ENCODE peak calls at places on chromosomes 1 and 21, in five cellular contexts. I is PC-3, V is GM23248, D is neural progenitor cell, B is HCT116. J is an unnamed sample.

GRCh38 chr1:53365405-53366063 is 37.7 kb upstream of the LRP8 start:
- DNase-seq in I (no peak), V (no peak), D (no peak), B (no peak), J (no peak)

GRCh38 chr1:192544983-192545393 is 30.6 kb upstream of the RGS1 start:
- DNase-seq in I (peak; percentile 39), V (peak; percentile 64), D (no peak), B (no peak), J (peak; percentile 94)

GRCh38 chr21:33229776-33230517 is at the start of gene IFNAR2:
- DNase-seq in I (peak; percentile 67), V (peak; percentile 83), D (peak; percentile 91), B (peak; percentile 18), J (peak; percentile 84)

GRCh38 chr1:192730206-192730605 is 78.6 kb upstream of the RGS2 start:
- DNase-seq in I (no peak), V (no peak), D (no peak), B (no peak), J (no peak)

GRCh38 chr1:230542054-230542453 is 100.2 kb upstream of the COG2 start:
- DNase-seq in I (peak; percentile 91), V (peak; percentile 26), D (no peak), B (no peak), J (no peak)

GRCh38 chr1:151342562-151342961 is 4.5 kb downstream of the RFX5 start:
- DNase-seq in I (no peak), V (no peak), D (no peak), B (no peak), J (no peak)

GRCh38 chr21:42097860-42098259 is 26.7 kb downstream of the UMODL1 start:
- DNase-seq in I (peak; percentile 96), V (peak; percentile 99), D (no peak), B (peak; percentile 66), J (no peak)

GRCh38 chr1:112877741-112878140 is 78.3 kb downstream of the SLC16A1 start:
- DNase-seq in I (peak; percentile 20), V (peak; percentile 11), D (peak; percentile 51), B (no peak), J (no peak)

GRCh38 chr1:91697322-91698260 is 188.4 kb downstream of the TGFBR3 start:
- DNase-seq in I (no peak), V (peak; percentile 84), D (no peak), B (no peak), J (no peak)

GRCh38 chr1:30068787-30069472 is 654.5 kb downstream of the MATN1 start:
- DNase-seq in I (peak; percentile 53), V (no peak), D (no peak), B (no peak), J (no peak)

GRCh38 chr1:23442751-23443150 is 18.2 kb upstream of the TCEA3 start:
- DNase-seq in I (no peak), V (no peak), D (no peak), B (no peak), J (no peak)

DNA sequence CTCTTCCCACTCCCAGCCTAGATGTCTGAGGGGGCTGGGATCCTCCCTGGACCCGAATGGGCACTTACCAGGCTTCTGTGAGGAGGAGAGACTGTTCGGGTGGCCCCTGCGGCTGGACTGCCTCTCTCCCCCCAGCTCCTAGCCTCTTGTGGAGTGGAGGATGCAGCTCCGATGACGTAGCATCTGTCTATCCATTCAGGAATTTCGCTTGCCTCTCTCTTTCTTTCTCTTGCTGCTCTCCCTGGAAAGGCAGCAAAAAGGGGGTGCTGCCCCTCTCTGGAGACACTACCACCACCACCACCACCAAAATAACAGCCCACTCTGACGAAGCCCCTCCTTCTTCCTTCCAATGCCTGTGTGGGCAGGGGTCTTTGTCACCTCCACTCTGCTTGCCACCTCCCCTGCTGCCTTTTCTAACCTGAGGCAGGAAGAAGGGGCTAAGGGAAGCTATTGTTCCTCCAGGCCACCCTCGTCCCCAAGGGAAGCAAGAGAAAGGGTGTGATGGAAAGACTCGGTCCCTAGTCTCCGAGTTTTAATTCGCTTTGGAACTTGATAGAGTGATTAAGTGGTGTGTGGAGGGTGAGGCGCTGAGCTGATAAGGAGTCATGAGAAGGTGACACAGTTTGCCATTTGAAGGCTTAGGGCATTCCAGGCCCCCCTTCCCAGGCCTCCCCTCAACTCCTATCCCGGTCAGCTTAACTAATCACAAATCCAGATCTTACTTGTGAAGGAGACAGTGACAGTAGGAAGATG is 60.5 kb downstream of the RHBG start:
- DNase-seq in I (no peak), V (peak; percentile 14), D (peak; percentile 50), B (no peak), J (no peak)
- TF ChIP-seq EZH2 in I (no peak), V (no peak), D (no peak), B (no peak), J (no peak)

GRCh38 chr1:245700631-245701030 is 545.8 kb downstream of the KIF26B start:
- DNase-seq in I (no peak), V (no peak), D (no peak), B (no peak), J (no peak)
- TF ChIP-seq EZH2phosphoT487 in I (no peak), V (no peak), D (no peak), B (no peak), J (no peak)

GRCh38 chr1:170663441-170664282 is at the start of gene PRRX1:
- DNase-seq in I (no peak), V (peak; percentile 72), D (no peak), B (no peak), J (no peak)
- H3K9ac ChIP-seq in I (no peak within 1 kb of the TSS), V (peak within 1 kb of the TSS; percentile 99), D (no peak within 1 kb of the TSS), B (no peak within 1 kb of the TSS), J (no peak within 1 kb of the TSS)

GRCh38 chr1:71046891-71047634 is 553 bp downstream of the PTGER3 start:
- DNase-seq in I (no peak), V (peak; percentile 52), D (peak; percentile 6), B (no peak), J (no peak)
- TF ChIP-seq EZH2 in I (peak; percentile 44), V (peak; percentile 35), D (peak; percentile 51), B (no peak), J (no peak)